ENCODE peak calls at places on chromosomes 2 and 18, in four cellular contexts. A is GM23338, L is neural progenitor cell, D is HCT116. Z is an unnamed sample.

GRCh38 chr2:232219496-232219870 is 159.1 kb upstream of the ALPP start:
- DNase-seq in A (no peak), L (no peak), D (no peak), Z (peak)

GRCh38 chr2:149490296-149490695 is 97.3 kb downstream of the MMADHC start:
- DNase-seq in A (peak), L (no peak), D (no peak), Z (no peak)

GRCh38 chr2:151337643-151338042 is 19.7 kb upstream of the TNFAIP6 start:
- DNase-seq in A (no peak), L (no peak), D (no peak), Z (no peak)

GRCh38 chr2:42953216-42953615 is 160.8 kb upstream of the HAAO start:
- DNase-seq in A (no peak), L (no peak), D (no peak), Z (no peak)

GRCh38 chr2:119760237-119760807 is 600 bp downstream of the PTPN4 start:
- DNase-seq in A (peak), L (no peak), D (no peak), Z (peak)

GRCh38 chr2:173929441-173929840 is 35.7 kb downstream of the SP3 start:
- DNase-seq in A (no peak), L (no peak), D (no peak), Z (no peak)

GRCh38 chr18:60411715-60412114 is 39.1 kb upstream of the MC4R start:
- DNase-seq in A (peak), L (peak), D (peak), Z (peak)

GRCh38 chr2:98555681-98556080 is 52.6 kb downstream of the COA5 start:
- DNase-seq in A (no peak), L (no peak), D (no peak), Z (no peak)

GRCh38 chr2:98759827-98760625 is 29.1 kb upstream of the MGAT4A start:
- DNase-seq in A (no peak), L (no peak), D (no peak), Z (peak)

GRCh38 chr2:65491381-65491903 is 59.0 kb upstream of the SPRED2 start:
- DNase-seq in A (no peak), L (no peak), D (no peak), Z (no peak)

GRCh38 chr18:50011813-50012445 is 183.0 kb downstream of the MYO5B start:
- DNase-seq in A (no peak), L (no peak), D (no peak), Z (no peak)

GRCh38 chr2:38394041-38394440 is 17.0 kb upstream of the ATL2 start:
- DNase-seq in A (no peak), L (no peak), D (no peak), Z (no peak)

GRCh38 chr2:37365669-37366068 is 21.2 kb downstream of the QPCT start:
- DNase-seq in A (no peak), L (no peak), D (no peak), Z (no peak)

GRCh38 chr2:156083707-156084494 is 248.6 kb downstream of the NR4A2 start:
- DNase-seq in A (no peak), L (no peak), D (peak), Z (no peak)

GRCh38 chr2:242002944-242003343 is 133.4 kb downstream of the RTP5 start:
- DNase-seq in A (no peak), L (no peak), D (no peak), Z (no peak)

GRCh38 chr2:76870581-76870980 is 651.6 kb downstream of the LRRTM4 start:
- DNase-seq in A (no peak), L (no peak), D (no peak), Z (no peak)

GRCh38 chr18:61127714-61128485 is 205.3 kb upstream of the CDH20 start:
- DNase-seq in A (peak), L (no peak), D (no peak), Z (no peak)

GRCh38 chr2:12694990-12695774 is 21.6 kb upstream of the TRIB2 start:
- DNase-seq in A (no peak), L (no peak), D (no peak), Z (no peak)

GRCh38 chr18:21991897-21992296 is 177.5 kb upstream of the GATA6 start:
- DNase-seq in A (peak), L (no peak), D (no peak), Z (no peak)

GRCh38 chr18:44321868-44322590 is 358.7 kb upstream of the SETBP1 start:
- DNase-seq in A (no peak), L (no peak), D (no peak), Z (no peak)

GRCh38 chr2:233546101-233546500 is 20.5 kb downstream of the USP40 start:
- DNase-seq in A (no peak), L (no peak), D (no peak), Z (no peak)

GRCh38 chr2:235546151-235546435 is 52.2 kb downstream of the AGAP1 start:
- DNase-seq in A (no peak), L (no peak), D (no peak), Z (no peak)

GRCh38 chr18:57559311-57559710 is 27.2 kb downstream of the FECH start:
- DNase-seq in A (no peak), L (no peak), D (no peak), Z (no peak)

GRCh38 chr2:55097083-55097461 is 46.8 kb upstream of the RTN4 start:
- DNase-seq in A (no peak), L (no peak), D (no peak), Z (no peak)

GRCh38 chr18:6194640-6195039 is 220.1 kb downstream of the L3MBTL4 start:
- DNase-seq in A (no peak), L (no peak), D (no peak), Z (no peak)

GRCh38 chr18:11497585-11497984 is 111.8 kb upstream of the SLC35G4 start:
- DNase-seq in A (no peak), L (no peak), D (no peak), Z (no peak)

GRCh38 chr18:41767960-41768359 is 187.1 kb upstream of the PIK3C3 start:
- DNase-seq in A (peak), L (peak), D (no peak), Z (no peak)

GRCh38 chr2:130764821-130765115 is 9.4 kb downstream of the AMER3 start:
- DNase-seq in A (no peak), L (no peak), D (no peak), Z (no peak)

GRCh38 chr2:201298462-201298861 is 38.1 kb downstream of the CASP8 start:
- DNase-seq in A (no peak), L (no peak), D (no peak), Z (no peak)

GRCh38 chr18:67600181-67600631 is 83.7 kb upstream of the DSEL start:
- DNase-seq in A (no peak), L (no peak), D (no peak), Z (no peak)

GRCh38 chr2:206082298-206082843 is 3.6 kb downstream of the INO80D start:
- DNase-seq in A (peak), L (no peak), D (no peak), Z (no peak)

GRCh38 chr2:216195565-216195978 is 86.4 kb downstream of the XRCC5 start:
- DNase-seq in A (no peak), L (no peak), D (no peak), Z (no peak)

GRCh38 chr18:5295231-5295920 is at the start of gene ZBTB14:
- DNase-seq in A (peak), L (peak), D (no peak), Z (peak)

GRCh38 chr2:164696634-164697033 is 75.4 kb upstream of the GRB14 start:
- DNase-seq in A (peak), L (no peak), D (no peak), Z (no peak)

GRCh38 chr18:80196528-80197320 is 50.6 kb downstream of the PARD6G start:
- DNase-seq in A (peak), L (peak), D (no peak), Z (no peak)

GRCh38 chr2:190723397-190724090 is 74.7 kb downstream of the NAB1 start:
- DNase-seq in A (no peak), L (no peak), D (no peak), Z (no peak)
- TF ChIP-seq EZH2phosphoT487 in A (no peak), L (no peak), D (no peak), Z (no peak)

GRCh38 chr2:143901185-143901842 is 618.6 kb downstream of the ZEB2 start:
- DNase-seq in A (no peak), L (no peak), D (peak), Z (no peak)

GRCh38 chr2:143906850-143907249 is 613.1 kb downstream of the ZEB2 start:
- DNase-seq in A (peak), L (peak), D (no peak), Z (no peak)

GRCh38 chr2:143905587-143905986 is 614.3 kb downstream of the ZEB2 start:
- DNase-seq in A (no peak), L (no peak), D (no peak), Z (no peak)

GRCh38 chr2:143900006-143900405 is 619.9 kb downstream of the ZEB2 start:
- DNase-seq in A (no peak), L (no peak), D (no peak), Z (no peak)

DNA sequence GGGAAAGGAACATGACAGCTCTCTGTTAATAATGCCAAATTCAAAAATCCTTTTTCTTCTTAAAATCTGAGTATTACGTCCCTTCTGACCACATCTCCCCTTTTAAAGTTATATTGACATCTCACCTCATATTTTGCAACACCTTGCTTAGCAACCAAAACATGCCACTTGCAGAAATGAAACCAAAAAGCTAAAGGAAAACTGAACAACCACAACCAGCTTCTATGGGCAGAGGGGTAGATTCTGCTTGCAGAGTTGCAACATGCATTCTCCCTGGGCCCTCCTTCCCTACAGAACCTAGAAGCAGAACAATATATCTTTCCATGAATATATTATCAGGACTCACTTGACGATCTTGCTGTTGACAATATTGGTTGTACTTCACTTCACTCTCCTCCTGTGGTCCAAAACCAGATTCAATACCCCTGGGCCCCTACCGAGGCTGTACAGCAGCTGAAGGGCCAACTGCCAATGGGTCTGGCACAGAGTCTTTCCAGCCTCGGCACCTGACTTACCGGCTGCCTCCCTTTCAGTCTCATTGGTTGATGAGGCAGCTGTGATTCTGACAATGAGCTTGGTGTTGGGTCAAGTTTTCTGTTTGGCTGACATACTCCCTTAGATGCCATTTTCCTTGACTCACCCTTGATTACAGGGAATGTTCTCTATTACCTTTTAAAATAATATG is 616.6 kb downstream of the ZEB2 start:
- DNase-seq in A (no peak), L (no peak), D (no peak), Z (no peak)
- TF ChIP-seq EZH2phosphoT487 in A (no peak), L (no peak), D (no peak), Z (no peak)

GRCh38 chr2:5694016-5694690 is 2.0 kb downstream of the SOX11 start:
- DNase-seq in A (peak), L (peak), D (no peak), Z (peak)
- TF ChIP-seq EZH2phosphoT487 in A (no peak), L (no peak), D (no peak), Z (no peak)

DNA sequence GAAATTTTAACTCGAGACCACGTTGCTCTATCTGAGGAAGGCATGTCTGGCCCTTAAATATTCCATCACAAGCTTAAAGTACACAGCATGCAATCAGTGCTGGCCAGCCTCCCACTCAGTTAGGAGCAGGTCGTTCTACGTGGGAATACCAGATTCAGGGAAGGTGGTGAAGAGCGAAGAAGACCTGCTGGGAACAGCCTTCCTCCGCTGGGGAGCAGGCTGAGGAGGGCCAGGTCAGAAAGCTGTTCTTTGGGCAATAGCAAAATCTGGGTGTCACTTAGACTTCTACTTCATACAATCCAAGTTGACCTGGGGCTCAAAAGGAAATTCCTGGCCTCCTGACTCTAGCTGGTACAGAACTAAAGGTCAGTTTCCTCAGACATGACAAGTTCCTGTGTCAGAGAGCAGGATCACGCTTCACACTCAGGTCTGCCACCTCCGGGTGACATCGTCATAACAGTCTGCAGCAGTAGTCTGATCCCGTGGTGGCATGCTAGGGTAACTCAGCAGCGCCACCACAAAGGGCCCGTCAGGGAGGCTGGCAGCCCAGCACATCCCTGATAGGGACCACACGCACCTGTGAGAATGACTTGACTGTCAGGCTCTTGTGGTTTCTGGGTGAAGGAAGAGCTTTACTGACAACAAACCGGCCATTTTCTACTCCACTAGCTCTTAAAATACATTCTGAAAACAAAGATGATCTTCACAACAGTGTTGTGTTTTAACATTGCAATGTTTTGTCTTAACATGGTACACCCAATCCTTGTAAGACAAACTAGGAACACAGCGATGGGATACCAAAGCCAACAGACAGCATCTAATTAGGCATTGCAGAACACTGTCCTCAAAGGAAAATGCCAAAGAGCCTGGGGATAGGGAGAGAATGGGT is 35.2 kb upstream of the NAPG start:
- DNase-seq in A (peak), L (peak), D (peak), Z (peak)
- TF ChIP-seq EZH2phosphoT487 in A (no peak), L (no peak), D (no peak), Z (no peak)

GRCh38 chr2:46013726-46014125 is 283.5 kb upstream of the EPAS1 start:
- DNase-seq in A (no peak), L (no peak), D (no peak), Z (no peak)
- TF ChIP-seq EZH2phosphoT487 in A (no peak), L (no peak), D (no peak), Z (no peak)

DNA sequence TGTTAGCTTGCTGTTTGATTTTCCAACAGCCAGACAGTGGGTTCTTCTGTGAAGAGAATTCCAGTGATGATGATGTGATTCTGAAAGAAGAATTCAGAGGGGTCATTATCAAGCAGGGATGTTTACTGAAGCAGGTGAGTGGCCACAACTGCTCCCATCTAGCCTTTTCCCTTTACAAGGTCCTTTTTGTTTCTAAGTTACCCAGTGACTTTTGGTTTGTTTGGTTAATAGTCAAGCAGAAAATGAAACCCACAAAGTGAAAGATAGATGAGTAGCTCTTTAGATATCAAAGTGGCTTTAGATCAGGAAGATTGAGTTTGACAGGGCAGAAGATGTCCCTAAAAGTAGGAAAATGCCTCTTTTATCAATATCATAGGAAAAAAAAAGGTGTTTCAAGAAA is 23.3 kb downstream of the PLEK start:
- DNase-seq in A (no peak), L (no peak), D (no peak), Z (no peak)
- TF ChIP-seq EZH2phosphoT487 in A (no peak), L (no peak), D (no peak), Z (no peak)

GRCh38 chr2:23523651-23524260 is 138.8 kb downstream of the KLHL29 start:
- DNase-seq in A (no peak), L (no peak), D (no peak), Z (no peak)
- TF ChIP-seq EZH2phosphoT487 in A (no peak), L (no peak), D (no peak), Z (no peak)

DNA sequence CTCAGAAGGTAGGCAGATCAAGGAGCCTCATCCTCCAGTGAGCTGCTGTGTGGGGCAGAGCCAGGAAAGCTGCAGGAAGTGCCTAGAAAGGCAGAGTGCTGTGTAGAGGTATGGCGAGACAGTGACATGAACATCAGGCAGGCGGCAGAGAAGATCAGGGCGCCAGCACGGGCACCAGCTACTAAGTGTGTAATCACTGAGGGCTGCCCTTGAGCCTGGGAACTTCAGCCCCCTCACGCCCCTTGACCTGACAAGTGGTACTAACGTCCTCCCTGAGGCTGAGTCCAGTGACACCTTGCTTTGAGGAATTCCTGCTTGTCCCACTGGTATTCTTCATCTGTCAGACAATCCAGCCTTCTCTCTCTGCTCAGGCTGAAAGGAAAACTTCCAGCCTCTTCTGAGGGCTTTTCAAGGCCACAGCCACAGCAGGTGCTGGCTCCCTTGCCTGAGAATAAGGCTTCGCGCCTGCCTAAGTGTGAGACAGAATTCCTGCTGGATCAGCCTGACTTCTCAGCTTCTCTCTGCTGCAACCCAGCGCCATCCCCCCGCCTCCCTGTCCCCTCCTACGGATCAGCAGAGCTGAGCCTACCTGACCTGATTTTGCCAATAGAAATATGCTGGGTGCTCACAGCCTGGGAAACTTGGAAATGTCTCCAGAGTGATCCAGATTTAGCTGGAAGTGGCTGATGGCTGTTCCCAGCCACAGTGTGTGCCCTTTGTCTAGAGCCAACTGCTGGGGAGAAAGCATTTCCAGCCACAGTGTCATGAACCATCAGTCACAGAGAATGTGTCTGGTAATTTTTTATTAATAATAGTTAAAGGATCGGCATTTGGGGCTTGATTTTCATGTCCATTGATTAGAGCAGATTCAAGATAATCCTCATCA is 148.0 kb downstream of the SMAD7 start:
- DNase-seq in A (no peak), L (peak), D (no peak), Z (no peak)
- TF ChIP-seq EZH2phosphoT487 in A (no peak), L (no peak), D (no peak), Z (no peak)

DNA sequence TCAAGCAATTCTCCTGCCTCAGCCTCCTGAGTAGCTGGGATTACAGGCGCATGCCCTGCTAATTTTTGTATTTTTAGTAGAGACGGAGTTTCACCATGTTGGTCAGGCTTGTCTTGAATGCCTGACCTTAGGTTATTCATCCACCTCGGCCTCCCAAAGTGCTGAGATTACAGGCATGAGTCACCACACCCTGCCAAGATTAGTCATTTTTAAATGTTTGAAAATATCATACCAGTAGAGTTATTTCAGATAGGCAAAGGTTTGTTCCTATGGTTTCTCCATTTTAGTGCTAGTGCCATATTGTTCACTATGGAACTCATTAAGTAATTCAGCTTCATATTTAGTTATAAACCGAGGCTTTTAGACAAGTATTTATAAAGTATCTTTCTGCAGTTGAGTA is 52.3 kb downstream of the HIBCH start:
- DNase-seq in A (no peak), L (no peak), D (peak), Z (no peak)
- TF ChIP-seq EZH2phosphoT487 in A (no peak), L (no peak), D (no peak), Z (no peak)

Z was measured in OCI-LY7.